ENCODE peak calls at places on chromosomes 5 and 9, in six cellular contexts. I is heart right ventricle, E is fibroblast of lung, L is OCI-LY7, A is endodermal cell, T is left ventricle myocardium inferior. B is an unnamed sample. For H3K36me3, the result is how much of the 10 kb centered on the place peaks cover.

GRCh38 chr5:160657622-160658458 is 194.2 kb downstream of the ATP10B start:
- DNase-seq in I (no peak), E (no peak), L (no peak), A (no peak), T (no peak), B (no peak)

GRCh38 chr9:95626885-95627558 is 110.3 kb upstream of the PTCH1 start:
- DNase-seq in I (peak), E (no peak), L (no peak), A (no peak), T (peak), B (no peak)

GRCh38 chr5:1554410-1554967 is 30.7 kb upstream of the LPCAT1 start:
- DNase-seq in I (no peak), E (no peak), L (no peak), A (no peak), T (no peak), B (no peak)

GRCh38 chr5:167294861-167295685 is 996.4 kb upstream of the WWC1 start:
- DNase-seq in I (no peak), E (peak), L (no peak), A (no peak), T (no peak), B (peak)

GRCh38 chr5:138246822-138247221 is 27.6 kb downstream of the GFRA3 start:
- DNase-seq in I (no peak), E (no peak), L (no peak), A (no peak), T (no peak), B (no peak)

GRCh38 chr9:111917201-111917600 is 20.6 kb downstream of the UGCG start:
- DNase-seq in I (no peak), E (no peak), L (no peak), A (no peak), T (no peak), B (no peak)

GRCh38 chr9:90846770-90847419 is 45.3 kb downstream of the SYK start:
- DNase-seq in I (no peak), E (no peak), L (no peak), A (no peak), T (no peak), B (no peak)

GRCh38 chr5:148457183-148457620 is 73.4 kb downstream of the FBXO38 start:
- DNase-seq in I (no peak), E (no peak), L (peak), A (no peak), T (no peak), B (no peak)

GRCh38 chr5:119554597-119554996 is 74.8 kb upstream of the FAM170A start:
- DNase-seq in I (no peak), E (no peak), L (no peak), A (no peak), T (no peak), B (no peak)

GRCh38 chr5:137751869-137752491 is 2.2 kb downstream of the HNRNPA0 start:
- DNase-seq in I (peak), E (peak), L (peak), A (no peak), T (no peak), B (no peak)

GRCh38 chr5:73718762-73719161 is 92.8 kb downstream of the ARHGEF28 start:
- DNase-seq in I (no peak), E (no peak), L (no peak), A (no peak), T (no peak), B (no peak)

GRCh38 chr5:5581080-5581479 is 158.6 kb downstream of the ICE1 start:
- DNase-seq in I (no peak), E (no peak), L (no peak), A (no peak), T (no peak), B (no peak)

GRCh38 chr5:10562202-10563131 is 1.4 kb upstream of the ANKRD33B start:
- DNase-seq in I (no peak), E (no peak), L (peak), A (no peak), T (no peak), B (no peak)

GRCh38 chr5:176736271-176736965 is 73.9 kb upstream of the UNC5A start:
- DNase-seq in I (no peak), E (no peak), L (no peak), A (peak), T (no peak), B (no peak)

GRCh38 chr5:154753792-154754191 is 1.4 kb upstream of the LARP1 start:
- DNase-seq in I (peak), E (peak), L (no peak), A (peak), T (peak), B (no peak)

GRCh38 chr9:113219972-113220371 is 1.1 kb downstream of the FKBP15 start:
- DNase-seq in I (no peak), E (peak), L (peak), A (no peak), T (no peak), B (no peak)

GRCh38 chr5:136424835-136425694 is 59.7 kb upstream of the TRPC7 start:
- DNase-seq in I (peak), E (peak), L (peak), A (peak), T (peak), B (peak)

GRCh38 chr9:124411514-124412227 is 3.6 kb downstream of the PSMB7 start:
- DNase-seq in I (no peak), E (peak), L (no peak), A (no peak), T (no peak), B (no peak)

GRCh38 chr5:64792474-64792873 is 23.7 kb downstream of the CWC27 start:
- DNase-seq in I (no peak), E (no peak), L (no peak), A (no peak), T (no peak), B (no peak)

GRCh38 chr5:82799346-82800077 is 277.7 kb downstream of the TMEM167A start:
- DNase-seq in I (no peak), E (no peak), L (no peak), A (no peak), T (no peak), B (no peak)

GRCh38 chr5:151196556-151197290 is 27.2 kb downstream of the CCDC69 start:
- DNase-seq in I (no peak), E (no peak), L (peak), A (no peak), T (no peak), B (no peak)

GRCh38 chr5:159018855-159019254 is 80.9 kb downstream of the EBF1 start:
- DNase-seq in I (no peak), E (no peak), L (no peak), A (no peak), T (no peak), B (no peak)
- H3K36me3 ChIP-seq in I (under half), E (under half), L (under half), A (under half), T (under half), B (under half)

GRCh38 chr5:41748631-41749030 is 121.6 kb downstream of the OXCT1 start:
- DNase-seq in I (no peak), E (peak), L (no peak), A (no peak), T (no peak), B (no peak)

GRCh38 chr5:41751867-41752266 is 118.4 kb downstream of the OXCT1 start:
- DNase-seq in I (no peak), E (peak), L (no peak), A (no peak), T (no peak), B (no peak)

GRCh38 chr5:41747708-41748107 is 122.5 kb downstream of the OXCT1 start:
- DNase-seq in I (no peak), E (no peak), L (no peak), A (no peak), T (no peak), B (no peak)

GRCh38 chr5:41747291-41747690 is 122.9 kb downstream of the OXCT1 start:
- DNase-seq in I (no peak), E (peak), L (no peak), A (no peak), T (no peak), B (no peak)
- H3K27ac ChIP-seq in I (no peak), E (no peak), L (no peak), A (no peak), T (no peak), B (no peak)

DNA sequence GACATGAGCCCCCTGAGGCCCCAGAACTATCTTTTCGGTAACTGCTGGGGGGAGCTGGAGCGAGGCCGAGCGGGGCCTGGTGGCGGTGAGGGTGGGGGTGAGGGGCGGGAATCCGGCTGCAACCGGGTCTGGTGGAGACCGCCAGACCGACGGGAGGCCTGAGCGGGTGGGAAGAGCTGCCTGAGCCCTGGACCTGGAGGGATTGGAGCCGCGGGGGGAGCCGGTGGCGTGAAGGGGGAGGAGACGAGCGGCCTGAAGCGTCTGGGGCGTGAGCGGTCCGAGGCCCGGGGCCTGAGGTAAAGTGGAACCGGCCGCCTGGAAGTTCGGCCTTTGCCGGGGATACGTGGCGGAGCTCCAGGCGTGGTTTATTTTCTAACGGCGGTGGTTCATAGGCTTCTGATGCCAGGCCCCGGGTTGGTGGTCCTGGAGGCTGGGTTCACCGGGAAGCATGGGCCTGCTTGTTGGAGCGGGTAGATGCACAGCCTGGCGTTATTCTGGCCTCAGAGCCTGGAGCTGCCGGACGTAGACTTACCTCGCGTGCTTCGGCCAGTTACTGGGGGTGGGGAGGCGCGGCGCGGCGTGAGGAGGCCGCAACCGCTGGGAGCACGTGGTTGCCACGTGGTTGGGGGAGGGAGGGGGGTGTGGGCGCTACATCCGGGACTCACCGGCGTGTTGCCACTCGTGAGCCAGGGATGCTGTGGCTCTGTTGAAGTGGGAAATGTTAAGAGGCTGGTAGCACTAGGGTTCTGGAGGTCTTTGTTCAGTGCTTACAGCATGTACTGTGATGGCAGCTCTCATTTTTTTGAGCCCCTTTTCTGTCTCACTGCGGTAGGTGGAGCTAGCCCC is 544 bp downstream of the NPM1 start:
- DNase-seq in I (peak), E (peak), L (peak), A (peak), T (peak), B (no peak)
- H3K4me3 ChIP-seq in I (peak), E (peak), L (peak), A (peak), T (peak), B (peak)

GRCh38 chr9:129944501-129945116 is 98.4 kb downstream of the FNBP1 start:
- DNase-seq in I (no peak), E (no peak), L (peak), A (no peak), T (no peak), B (no peak)
- H3K36me3 ChIP-seq in I (under half), E (under half), L (half or more), A (under half), T (under half), B (under half)

DNA sequence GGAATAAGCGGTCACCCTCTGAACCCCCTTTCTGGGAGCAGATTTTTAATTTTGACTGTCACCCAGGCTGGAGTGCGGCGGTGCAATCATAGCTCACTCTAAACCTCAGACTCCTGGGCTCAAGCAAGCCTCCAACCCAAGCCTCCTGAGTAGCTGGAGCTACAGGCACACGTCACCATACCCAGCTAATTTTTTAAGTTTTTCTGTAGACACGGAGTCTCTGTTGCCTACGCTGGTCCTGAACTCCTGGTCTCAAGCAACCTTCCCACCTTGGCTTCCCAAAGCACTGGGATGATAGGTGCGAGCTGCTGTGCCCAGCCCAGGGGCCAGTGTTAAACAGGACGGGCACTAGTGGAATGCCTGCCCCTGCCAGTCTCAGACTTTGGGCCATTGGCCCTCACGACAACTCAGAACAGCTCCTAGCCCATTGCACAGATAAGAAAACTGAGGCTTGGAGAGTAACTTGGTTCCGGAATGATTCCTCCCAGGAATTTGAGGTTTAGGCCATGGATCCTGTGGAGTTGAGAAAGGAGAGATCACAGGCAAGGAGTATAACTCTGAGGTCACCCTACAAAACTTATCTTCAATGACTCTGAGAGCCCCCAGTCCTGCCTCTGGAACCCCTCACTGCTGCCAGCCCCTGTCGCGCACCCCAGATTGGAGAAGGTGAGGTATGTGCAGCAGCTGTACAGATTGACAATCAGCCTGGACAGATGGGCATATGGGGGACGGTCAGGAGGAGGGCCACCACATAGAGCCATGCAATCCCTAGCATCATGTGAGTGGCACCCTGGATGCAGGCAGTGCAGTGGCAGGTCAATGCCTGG is 89.8 kb downstream of the LMX1B start:
- DNase-seq in I (no peak), E (no peak), L (no peak), A (peak), T (no peak), B (no peak)
- H3K27ac ChIP-seq in I (no peak), E (no peak), L (no peak), A (no peak), T (no peak), B (no peak)

DNA sequence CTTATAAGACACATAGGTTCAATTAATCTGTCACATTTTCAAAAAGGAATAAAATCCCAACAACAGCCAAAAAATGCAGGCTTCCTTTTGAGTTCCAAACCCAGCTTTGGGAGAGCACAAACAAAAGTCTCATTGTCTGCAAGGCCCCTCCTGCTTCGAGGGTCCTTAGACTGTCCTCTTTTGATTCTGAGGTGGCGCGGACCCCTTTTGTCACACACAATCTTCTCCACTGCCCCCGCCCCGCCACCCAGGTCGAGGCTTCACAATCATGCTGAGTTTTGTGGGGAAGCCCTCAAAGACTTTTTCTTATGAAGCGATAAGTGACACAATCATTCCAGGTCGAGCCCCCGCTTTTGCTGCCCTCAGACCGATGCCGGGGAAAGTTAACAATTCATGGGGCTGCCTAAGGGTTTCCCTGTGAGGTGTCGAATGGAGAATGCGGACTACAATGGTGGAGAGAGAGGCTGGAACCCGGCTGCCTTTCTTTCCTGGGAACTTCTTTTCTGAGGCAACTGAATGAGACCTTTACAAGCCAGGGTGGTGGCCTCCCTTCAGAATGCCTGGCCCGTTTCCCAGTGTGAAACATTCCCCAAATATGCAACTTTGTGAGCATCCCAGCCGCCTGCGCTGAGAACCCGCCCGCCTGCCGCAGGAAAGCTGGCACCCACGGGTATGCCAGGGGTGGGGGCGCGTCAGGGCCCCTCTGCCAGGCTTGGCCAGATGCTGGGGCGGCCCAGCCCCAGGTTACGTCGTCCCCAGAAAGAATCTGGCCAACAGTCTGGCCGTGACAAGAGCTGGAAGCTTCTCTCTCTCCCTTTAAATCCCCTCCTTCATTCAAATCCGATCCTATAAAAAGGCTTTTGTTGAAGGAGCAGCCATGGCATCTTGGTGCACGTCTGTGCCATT is 71.9 kb downstream of the MAP1B start:
- DNase-seq in I (peak), E (peak), L (no peak), A (peak), T (peak), B (no peak)
- H3K4me3 ChIP-seq in I (no peak), E (peak), L (no peak), A (no peak), T (peak), B (no peak)